ENCODE peak calls at places on chromosomes 1 and 21, in four cellular contexts. N is OCI-LY7; E is CD4-positive, alpha-beta memory T cell; I is colonic mucosa. D is an unnamed sample.

GRCh38 chr1:43221256-43221778 is 48.5 kb upstream of the TMEM125 start:
- DNase-seq in N (peak; percentile 84), E (no peak), I (no peak), D (no peak)

GRCh38 chr1:46174448-46175231 is at the start of gene TSPAN1:
- DNase-seq in N (no peak), E (no peak), I (peak; percentile 25), D (no peak)

GRCh38 chr1:33433509-33434362 is 2.8 kb upstream of the PHC2 start:
- DNase-seq in N (no peak), E (no peak), I (peak; percentile 54), D (no peak)

GRCh38 chr1:181397841-181398240 is 85.5 kb upstream of the CACNA1E start:
- DNase-seq in N (no peak), E (peak; percentile 47), I (no peak), D (no peak)

GRCh38 chr1:48693180-48693579 is 83.5 kb downstream of the BEND5 start:
- DNase-seq in N (no peak), E (no peak), I (no peak), D (no peak)

GRCh38 chr1:171251042-171251740 is 2.9 kb downstream of the FMO1 start:
- DNase-seq in N (peak; percentile 55), E (no peak), I (peak; percentile 38), D (peak; percentile 44)

GRCh38 chr1:243841507-243841906 is 8.5 kb downstream of the AKT3 start:
- DNase-seq in N (no peak), E (no peak), I (no peak), D (no peak)

GRCh38 chr1:186102559-186103148 is 272.4 kb downstream of the TPR start:
- DNase-seq in N (no peak), E (no peak), I (no peak), D (no peak)

GRCh38 chr1:204461331-204462228 is 33.0 kb downstream of the PIK3C2B start:
- DNase-seq in N (peak; percentile 65), E (peak; percentile 30), I (peak; percentile 36), D (no peak)

GRCh38 chr1:109263597-109264378 is 14.4 kb downstream of the CELSR2 start:
- DNase-seq in N (peak; percentile 76), E (peak; percentile 68), I (peak; percentile 85), D (peak; percentile 91)

GRCh38 chr1:219810451-219810850 is 117.9 kb downstream of the SLC30A10 start:
- DNase-seq in N (no peak), E (no peak), I (no peak), D (no peak)

GRCh38 chr1:13774121-13774520 is 74.1 kb downstream of the PRDM2 start:
- DNase-seq in N (no peak), E (no peak), I (no peak), D (no peak)

GRCh38 chr1:230176871-230177411 is 109.9 kb downstream of the GALNT2 start:
- DNase-seq in N (no peak), E (no peak), I (peak; percentile 47), D (no peak)

GRCh38 chr1:5567839-5568238 is 424.4 kb downstream of the NPHP4 start:
- DNase-seq in N (no peak), E (no peak), I (no peak), D (no peak)

GRCh38 chr1:26138974-26139558 is 19.8 kb upstream of the FAM110D start:
- DNase-seq in N (peak; percentile 26), E (no peak), I (no peak), D (no peak)

GRCh38 chr1:28983509-28984310 is 69.3 kb downstream of the EPB41 start:
- DNase-seq in N (no peak), E (no peak), I (no peak), D (no peak)

GRCh38 chr1:162074548-162074947 is 5.1 kb downstream of the NOS1AP start:
- DNase-seq in N (no peak), E (no peak), I (no peak), D (no peak)

GRCh38 chr1:104830534-104830933 is 1080.8 kb downstream of the AMY1C start:
- DNase-seq in N (no peak), E (no peak), I (no peak), D (no peak)

GRCh38 chr1:7281821-7282220 is 489.3 kb upstream of the VAMP3 start:
- DNase-seq in N (no peak), E (no peak), I (peak; percentile 18), D (no peak)

GRCh38 chr1:19460535-19461351 is 24.6 kb downstream of the CAPZB start:
- DNase-seq in N (no peak), E (no peak), I (no peak), D (no peak)

GRCh38 chr1:31712041-31712440 is 8.2 kb upstream of the COL16A1 start:
- DNase-seq in N (no peak), E (no peak), I (no peak), D (no peak)

GRCh38 chr21:41045534-41046268 is 122.3 kb upstream of the BACE2 start:
- DNase-seq in N (no peak), E (no peak), I (no peak), D (no peak)

GRCh38 chr1:221742555-221743415 is 896 bp upstream of the DUSP10 start:
- DNase-seq in N (peak; percentile 74), E (peak; percentile 74), I (peak; percentile 91), D (peak; percentile 76)

GRCh38 chr1:196049407-196049806 is 558.8 kb downstream of the KCNT2 start:
- DNase-seq in N (no peak), E (no peak), I (no peak), D (no peak)

GRCh38 chr1:17744666-17745563 is 10.2 kb upstream of the ACTL8 start:
- DNase-seq in N (no peak), E (no peak), I (no peak), D (no peak)

GRCh38 chr1:7278045-7278444 is 492.8 kb downstream of the CAMTA1 start:
- DNase-seq in N (no peak), E (no peak), I (peak; percentile 70), D (no peak)

GRCh38 chr1:198423701-198424100 is 116.8 kb downstream of the ATP6V1G3 start:
- DNase-seq in N (no peak), E (no peak), I (no peak), D (peak; percentile 16)

GRCh38 chr1:117641536-117641935 is 35.7 kb downstream of the TENT5C start:
- DNase-seq in N (no peak), E (no peak), I (no peak), D (no peak)

GRCh38 chr1:212215910-212216309 is 69.3 kb upstream of the PPP2R5A start:
- DNase-seq in N (no peak), E (no peak), I (no peak), D (no peak)

GRCh38 chr1:98323906-98324358 is 337.6 kb upstream of the SNX7 start:
- DNase-seq in N (no peak), E (no peak), I (peak; percentile 22), D (no peak)

GRCh38 chr1:150178543-150178942 is 28.8 kb downstream of the PLEKHO1 start:
- DNase-seq in N (no peak), E (no peak), I (no peak), D (no peak)

GRCh38 chr1:116129537-116129936 is 18.3 kb downstream of the MAB21L3 start:
- DNase-seq in N (no peak), E (no peak), I (no peak), D (no peak)

GRCh38 chr21:41897690-41898089 is 18.5 kb upstream of the PRDM15 start:
- DNase-seq in N (no peak), E (no peak), I (no peak), D (no peak)

GRCh38 chr1:12739613-12740012 is 6.4 kb upstream of the CFAP107 start:
- DNase-seq in N (no peak), E (no peak), I (no peak), D (no peak)

GRCh38 chr1:185636848-185637247 is 97.3 kb upstream of the HMCN1 start:
- DNase-seq in N (no peak), E (no peak), I (no peak), D (no peak)

GRCh38 chr1:212368073-212368484 is 46.6 kb downstream of the PACC1 start:
- DNase-seq in N (peak; percentile 76), E (peak; percentile 57), I (peak; percentile 65), D (peak; percentile 71)

GRCh38 chr1:227947678-227948492 is at the start of gene WNT9A:
- DNase-seq in N (no peak), E (no peak), I (peak; percentile 38), D (peak; percentile 66)

DNA sequence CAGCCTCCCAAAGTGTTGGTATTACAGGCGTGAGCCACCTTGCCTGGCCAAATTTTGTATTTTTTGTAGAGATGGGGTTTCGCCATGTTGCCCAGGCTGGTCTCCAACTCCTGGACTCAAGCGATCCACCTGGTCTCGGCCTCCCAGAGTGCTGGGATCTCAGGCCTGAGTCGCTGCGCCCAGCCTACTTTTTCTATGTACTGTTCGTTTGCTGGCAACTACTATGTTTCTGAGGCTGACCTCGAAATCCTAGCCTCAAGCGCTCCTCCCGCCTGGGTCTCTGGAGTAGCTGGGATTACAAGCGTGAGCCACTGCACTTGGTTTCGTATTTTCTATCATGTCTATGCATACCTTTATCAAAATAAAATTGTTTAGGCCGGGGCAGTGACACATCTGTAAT is 675 bp upstream of the TEKT2 start:
- DNase-seq in N (no peak), E (no peak), I (no peak), D (no peak)
- H3K4me3 ChIP-seq in N (no peak overlapping the region), E (no peak overlapping the region), I (no peak overlapping the region), D (no peak overlapping the region)

GRCh38 chr1:165645654-165646366 is 14.8 kb downstream of the MGST3 start:
- DNase-seq in N (no peak), E (peak; percentile 29), I (peak; percentile 90), D (no peak)
- H3K4me3 ChIP-seq in N (no peak overlapping the region), E (no peak overlapping the region), I (no peak overlapping the region), D (no peak overlapping the region)

GRCh38 chr1:1164361-1164700 is 9.3 kb upstream of the TTLL10 start:
- DNase-seq in N (no peak), E (no peak), I (no peak), D (no peak)

GRCh38 chr1:1161078-1161682 is 12.5 kb upstream of the TTLL10 start:
- DNase-seq in N (no peak), E (no peak), I (no peak), D (no peak)

GRCh38 chr1:1163538-1164070 is 10.1 kb upstream of the TTLL10 start:
- DNase-seq in N (no peak), E (no peak), I (no peak), D (no peak)

GRCh38 chr1:1161683-1162079 is 12.0 kb upstream of the TTLL10 start:
- DNase-seq in N (no peak), E (no peak), I (no peak), D (no peak)

DNA sequence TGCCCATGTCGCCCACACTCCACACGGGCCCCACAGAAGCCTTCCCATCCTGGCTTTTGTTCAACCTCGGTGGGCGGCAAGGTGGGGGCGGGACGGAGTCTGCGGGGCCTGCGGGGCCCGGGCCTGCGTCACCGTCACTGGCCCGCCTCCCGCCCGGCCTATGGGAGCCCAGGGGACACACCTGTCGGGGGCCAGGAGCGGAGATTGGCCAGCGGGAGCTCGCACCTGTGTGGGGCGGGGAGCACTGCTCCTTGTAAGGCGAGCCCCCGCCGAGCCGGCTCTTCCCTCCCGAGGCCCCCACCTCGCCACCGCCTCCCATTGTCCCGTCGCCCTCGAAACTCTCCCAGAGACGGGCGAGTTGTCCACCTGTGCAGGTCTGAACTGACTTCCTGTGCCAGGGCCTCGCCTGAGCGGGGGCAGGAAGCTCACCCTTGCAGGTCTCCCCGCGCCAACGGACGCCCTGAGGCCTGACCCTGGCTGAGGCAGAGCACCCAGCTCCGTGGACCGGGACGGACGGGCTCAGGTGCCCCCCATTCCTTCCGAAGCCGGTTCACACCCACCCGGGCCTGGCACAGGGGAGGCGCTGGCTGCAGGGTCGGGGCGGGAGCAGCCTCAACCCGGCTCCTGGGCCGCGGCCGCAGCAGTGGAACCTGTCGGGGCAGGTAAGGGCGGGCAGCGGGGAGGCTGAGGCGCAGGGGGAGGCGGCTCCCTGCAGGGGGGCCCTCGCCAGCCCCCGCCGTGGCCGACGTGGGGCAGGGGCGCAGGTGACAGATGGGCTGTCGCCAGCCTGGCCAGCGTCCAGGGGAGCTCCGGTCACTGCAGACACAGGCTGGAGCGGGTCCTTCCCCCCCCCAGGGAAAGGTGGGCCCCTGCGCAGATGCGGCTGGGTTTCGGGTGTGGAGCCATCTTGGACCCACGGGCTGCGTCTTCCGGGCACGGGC is 10.8 kb upstream of the TTLL10 start:
- DNase-seq in N (no peak), E (no peak), I (peak; percentile 95), D (no peak)
- H3K4me3 ChIP-seq in N (no peak overlapping the region), E (no peak overlapping the region), I (peak overlapping the region; percentile 66), D (no peak overlapping the region)

GRCh38 chr1:87109012-87109411 is 194.6 kb downstream of the HS2ST1 start:
- DNase-seq in N (no peak), E (no peak), I (no peak), D (no peak)
- H3K4me3 ChIP-seq in N (no peak overlapping the region), E (no peak overlapping the region), I (no peak overlapping the region), D (no peak overlapping the region)

D was measured in HAP-1.